ENCODE peak calls at places on chromosomes 7 and 10, in eight cellular contexts. E, A, F, U, M, L, X and D are unnamed samples.

GRCh38 chr7:120272261-120272895 is 597 bp upstream of the KCND2 start:
- DNase-seq in E (peak), A (no peak), F (peak), U (no peak), M (no peak), L (peak), X (peak), D (peak)

GRCh38 chr10:89384474-89385324 is 6.8 kb downstream of the IFIT1B start:
- DNase-seq in E (no peak), A (no peak), F (no peak), U (no peak), M (no peak), L (no peak), X (no peak), D (no peak)

GRCh38 chr10:19929466-19930140 is 113.4 kb downstream of the PLXDC2 start:
- DNase-seq in E (no peak), A (no peak), F (peak), U (no peak), M (no peak), L (peak), X (peak), D (peak)

GRCh38 chr7:85630904-85631582 is 444.2 kb upstream of the SEMA3D start:
- DNase-seq in E (no peak), A (no peak), F (peak), U (no peak), M (no peak), L (no peak), X (peak), D (no peak)

GRCh38 chr10:22805304-22805703 is 90.9 kb upstream of the PIP4K2A start:
- DNase-seq in E (peak), A (no peak), F (peak), U (no peak), M (no peak), L (no peak), X (peak), D (no peak)

GRCh38 chr7:90119178-90119971 is 34.9 kb upstream of the STEAP1 start:
- DNase-seq in E (peak), A (no peak), F (no peak), U (no peak), M (peak), L (no peak), X (no peak), D (no peak)

GRCh38 chr7:28458732-28459131 is 46.4 kb downstream of the CREB5 start:
- DNase-seq in E (no peak), A (no peak), F (no peak), U (no peak), M (no peak), L (no peak), X (no peak), D (no peak)

GRCh38 chr10:99450624-99451498 is 20.4 kb upstream of the GOT1 start:
- DNase-seq in E (no peak), A (no peak), F (no peak), U (no peak), M (no peak), L (no peak), X (peak), D (no peak)

GRCh38 chr7:20206104-20206896 is 10.9 kb downstream of the MACC1 start:
- DNase-seq in E (no peak), A (no peak), F (no peak), U (no peak), M (no peak), L (no peak), X (no peak), D (no peak)

GRCh38 chr10:114743552-114744231 is 77.9 kb upstream of the FHIP2A start:
- DNase-seq in E (no peak), A (no peak), F (no peak), U (no peak), M (no peak), L (no peak), X (no peak), D (no peak)

GRCh38 chr10:92207061-92207460 is 83.8 kb downstream of the CPEB3 start:
- DNase-seq in E (no peak), A (no peak), F (no peak), U (no peak), M (no peak), L (no peak), X (no peak), D (no peak)

GRCh38 chr10:110901954-110902819 is 16.8 kb downstream of the BBIP1 start:
- DNase-seq in E (no peak), A (no peak), F (peak), U (no peak), M (no peak), L (peak), X (peak), D (peak)

GRCh38 chr7:157541796-157542668 is 205.2 kb downstream of the DNAJB6 start:
- DNase-seq in E (no peak), A (no peak), F (no peak), U (no peak), M (no peak), L (no peak), X (no peak), D (no peak)

GRCh38 chr7:93890041-93890463 is 501 bp downstream of the TFPI2 start:
- DNase-seq in E (no peak), A (no peak), F (peak), U (no peak), M (no peak), L (no peak), X (peak), D (peak)

GRCh38 chr7:42247301-42247700 is 10.3 kb upstream of the GLI3 start:
- DNase-seq in E (no peak), A (no peak), F (no peak), U (no peak), M (no peak), L (no peak), X (peak), D (no peak)

GRCh38 chr10:85648279-85648754 is 718.3 kb downstream of the GRID1 start:
- DNase-seq in E (no peak), A (no peak), F (no peak), U (no peak), M (no peak), L (peak), X (peak), D (no peak)

GRCh38 chr7:137669706-137670105 is 177.1 kb downstream of the DGKI start:
- DNase-seq in E (no peak), A (no peak), F (peak), U (no peak), M (no peak), L (no peak), X (peak), D (no peak)

GRCh38 chr10:44245601-44245938 is 139.3 kb downstream of the CXCL12 start:
- DNase-seq in E (no peak), A (no peak), F (no peak), U (no peak), M (no peak), L (no peak), X (peak), D (no peak)

GRCh38 chr7:1227814-1228534 is 4.7 kb upstream of the UNCX start:
- DNase-seq in E (no peak), A (no peak), F (no peak), U (no peak), M (no peak), L (no peak), X (no peak), D (no peak)

GRCh38 chr7:76191783-76192240 is 9.9 kb upstream of the SRRM3 start:
- DNase-seq in E (no peak), A (no peak), F (peak), U (no peak), M (no peak), L (peak), X (peak), D (no peak)

GRCh38 chr7:95190515-95190914 is 133.8 kb downstream of the PON1 start:
- DNase-seq in E (no peak), A (no peak), F (no peak), U (no peak), M (no peak), L (no peak), X (no peak), D (no peak)

GRCh38 chr7:103651978-103652377 is 206.0 kb upstream of the SLC26A5 start:
- DNase-seq in E (no peak), A (no peak), F (no peak), U (no peak), M (no peak), L (no peak), X (no peak), D (no peak)

GRCh38 chr7:2072042-2072441 is 160.7 kb downstream of the MAD1L1 start:
- DNase-seq in E (no peak), A (no peak), F (no peak), U (no peak), M (no peak), L (no peak), X (no peak), D (no peak)

GRCh38 chr10:133361227-133361626 is 3.4 kb upstream of the FUOM start:
- DNase-seq in E (no peak), A (no peak), F (no peak), U (no peak), M (no peak), L (no peak), X (no peak), D (no peak)

GRCh38 chr7:94907420-94908203 is at the start of gene PPP1R9A:
- DNase-seq in E (peak), A (no peak), F (peak), U (no peak), M (peak), L (peak), X (peak), D (no peak)

GRCh38 chr10:130895172-130895571 is 416.3 kb downstream of the TCERG1L start:
- DNase-seq in E (no peak), A (no peak), F (no peak), U (no peak), M (no peak), L (no peak), X (no peak), D (no peak)

GRCh38 chr7:27151945-27152815 is at the start of gene HOXA3:
- DNase-seq in E (no peak), A (no peak), F (no peak), U (no peak), M (no peak), L (no peak), X (peak), D (peak)

GRCh38 chr10:79162861-79163662 is 94.3 kb downstream of the ZMIZ1 start:
- DNase-seq in E (no peak), A (no peak), F (no peak), U (no peak), M (no peak), L (peak), X (no peak), D (no peak)

GRCh38 chr10:91616124-91616523 is 16.7 kb downstream of the PPP1R3C start:
- DNase-seq in E (no peak), A (no peak), F (peak), U (no peak), M (no peak), L (no peak), X (no peak), D (no peak)

GRCh38 chr10:31687545-31688482 is 240.8 kb downstream of the ARHGAP12 start:
- DNase-seq in E (no peak), A (no peak), F (no peak), U (no peak), M (no peak), L (no peak), X (no peak), D (no peak)

GRCh38 chr10:126630225-126630624 is 40.3 kb downstream of the C10orf90 start:
- DNase-seq in E (no peak), A (no peak), F (no peak), U (no peak), M (no peak), L (no peak), X (no peak), D (no peak)

GRCh38 chr7:157009778-157010587 is 480 bp downstream of the MNX1 start:
- DNase-seq in E (no peak), A (no peak), F (no peak), U (no peak), M (no peak), L (no peak), X (no peak), D (no peak)

GRCh38 chr10:67785098-67785497 is 52.9 kb downstream of the DNAJC12 start:
- DNase-seq in E (no peak), A (no peak), F (no peak), U (no peak), M (no peak), L (no peak), X (no peak), D (no peak)

GRCh38 chr10:44926771-44927751 is 15.9 kb downstream of the TMEM72 start:
- DNase-seq in E (no peak), A (no peak), F (no peak), U (no peak), M (peak), L (peak), X (no peak), D (no peak)

GRCh38 chr10:127945335-127945734 is 38.4 kb downstream of the PTPRE start:
- DNase-seq in E (no peak), A (no peak), F (no peak), U (no peak), M (no peak), L (peak), X (peak), D (no peak)

GRCh38 chr10:4024846-4025245 is 239.8 kb upstream of the KLF6 start:
- DNase-seq in E (no peak), A (no peak), F (no peak), U (no peak), M (no peak), L (no peak), X (peak), D (no peak)